ENCODE peak calls at places on chromosomes 1 and 21, in eight cellular contexts. G, V, F, K, X, A, B and I are unnamed samples.
A peak's percentile ranks its signal among the peaks of the same experiment; 100 is the strongest.

GRCh38 chr1:169113613-169114119 is 7.2 kb downstream of the ATP1B1 start:
- DNase-seq in G (no peak), V (no peak), F (no peak), K (no peak), X (no peak), A (peak; percentile 79), B (no peak), I (peak; percentile 92)

GRCh38 chr1:222769181-222769580 is 32.2 kb downstream of the FAM177B start:
- DNase-seq in G (no peak), V (no peak), F (no peak), K (no peak), X (peak; percentile 54), A (no peak), B (no peak), I (no peak)

GRCh38 chr1:230633469-230633868 is 8.8 kb upstream of the COG2 start:
- DNase-seq in G (no peak), V (no peak), F (no peak), K (no peak), X (no peak), A (no peak), B (no peak), I (no peak)

GRCh38 chr21:37166733-37167132 is 93.7 kb downstream of the TTC3 start:
- DNase-seq in G (no peak), V (no peak), F (peak; percentile 12), K (no peak), X (peak; percentile 11), A (no peak), B (no peak), I (no peak)

GRCh38 chr1:197481101-197481500 is 213.0 kb downstream of the CRB1 start:
- DNase-seq in G (no peak), V (no peak), F (no peak), K (no peak), X (peak; percentile 64), A (no peak), B (peak; percentile 18), I (peak; percentile 9)

GRCh38 chr1:145891143-145891542 is 5.5 kb upstream of the ANKRD35 start:
- DNase-seq in G (no peak), V (no peak), F (no peak), K (no peak), X (no peak), A (no peak), B (no peak), I (peak; percentile 44)

GRCh38 chr1:156862602-156863599 is 2.2 kb downstream of the NTRK1 start:
- DNase-seq in G (no peak), V (no peak), F (peak; percentile 41), K (no peak), X (no peak), A (no peak), B (no peak), I (no peak)

GRCh38 chr1:197464039-197464438 is 196.0 kb downstream of the CRB1 start:
- DNase-seq in G (no peak), V (no peak), F (no peak), K (no peak), X (no peak), A (no peak), B (no peak), I (no peak)

GRCh38 chr1:220528679-220529529 is 968 bp downstream of the MARK1 start:
- DNase-seq in G (no peak), V (no peak), F (peak; percentile 44), K (peak; percentile 28), X (no peak), A (peak; percentile 1), B (peak; percentile 66), I (peak; percentile 40)

GRCh38 chr1:100979652-100980051 is 45.9 kb downstream of the DPH5 start:
- DNase-seq in G (no peak), V (no peak), F (peak; percentile 36), K (no peak), X (no peak), A (no peak), B (no peak), I (no peak)

GRCh38 chr1:168623003-168623828 is 46.8 kb downstream of the XCL1 start:
- DNase-seq in G (no peak), V (no peak), F (no peak), K (no peak), X (no peak), A (peak; percentile 73), B (no peak), I (peak; percentile 90)

GRCh38 chr1:181043025-181043880 is 9.5 kb downstream of the MR1 start:
- DNase-seq in G (no peak), V (no peak), F (no peak), K (no peak), X (peak; percentile 47), A (no peak), B (no peak), I (no peak)

GRCh38 chr1:246213036-246213435 is 294.0 kb downstream of the SMYD3 start:
- DNase-seq in G (no peak), V (no peak), F (no peak), K (no peak), X (no peak), A (no peak), B (no peak), I (no peak)

GRCh38 chr1:1558591-1558990 is 16.1 kb downstream of the SSU72 start:
- DNase-seq in G (no peak), V (no peak), F (no peak), K (no peak), X (no peak), A (no peak), B (no peak), I (no peak)

GRCh38 chr21:42991992-42992740 is 17.8 kb downstream of the PKNOX1 start:
- DNase-seq in G (no peak), V (no peak), F (peak; percentile 87), K (no peak), X (no peak), A (peak; percentile 82), B (no peak), I (peak; percentile 89)

GRCh38 chr1:45943185-45943584 is 139.8 kb downstream of the MAST2 start:
- DNase-seq in G (no peak), V (no peak), F (no peak), K (no peak), X (no peak), A (no peak), B (no peak), I (no peak)

GRCh38 chr1:150575072-150575489 is 4.3 kb downstream of the MCL1 start:
- DNase-seq in G (no peak), V (no peak), F (no peak), K (no peak), X (no peak), A (no peak), B (no peak), I (no peak)

GRCh38 chr21:31752352-31752751 is 20.4 kb upstream of the SCAF4 start:
- DNase-seq in G (no peak), V (no peak), F (no peak), K (no peak), X (no peak), A (peak; percentile 73), B (no peak), I (peak; percentile 25)